ENCODE peak calls at places on chromosomes 16 and 17, in four cellular contexts. One of them, this sample, is unnamed.

GRCh38 chr17:46033392-46033791 is 34.3 kb downstream of the STH start:
- DNase-seq in AG04450: no peak
- DNase-seq in lung: no peak
- DNase-seq in uterus: no peak
- DNase-seq in this sample: no peak

GRCh38 chr16:51326131-51326856 is 175.2 kb upstream of the SALL1 start:
- DNase-seq in AG04450: peak
- DNase-seq in uterus: peak
- DNase-seq in lung: no peak
- DNase-seq in this sample: no peak

GRCh38 chr16:85162478-85163277 is 50.4 kb upstream of the CIBAR2 start:
- DNase-seq in uterus: peak
- DNase-seq in AG04450: peak
- DNase-seq in lung: no peak
- DNase-seq in this sample: peak

GRCh38 chr17:81097943-81098308 is 63.0 kb downstream of the BAIAP2 start:
- DNase-seq in lung: no peak
- DNase-seq in AG04450: no peak
- DNase-seq in uterus: no peak
- DNase-seq in this sample: no peak

GRCh38 chr16:56477096-56477878 is 25.9 kb downstream of the OGFOD1 start:
- DNase-seq in AG04450: peak
- DNase-seq in uterus: no peak
- DNase-seq in lung: no peak
- DNase-seq in this sample: no peak

GRCh38 chr17:64196626-64197025 is 66.4 kb downstream of the TEX2 start:
- DNase-seq in lung: no peak
- DNase-seq in AG04450: no peak
- DNase-seq in uterus: no peak
- DNase-seq in this sample: no peak

GRCh38 chr17:45968732-45969131 is 30.3 kb upstream of the STH start:
- DNase-seq in lung: no peak
- DNase-seq in AG04450: no peak
- DNase-seq in uterus: no peak
- DNase-seq in this sample: no peak

GRCh38 chr17:62720126-62720850 is 87.8 kb downstream of the MARCHF10 start:
- DNase-seq in lung: no peak
- DNase-seq in uterus: no peak
- DNase-seq in AG04450: no peak
- DNase-seq in this sample: no peak

GRCh38 chr16:19135896-19136438 is 22.2 kb downstream of the ITPRIPL2 start:
- DNase-seq in lung: peak
- DNase-seq in AG04450: no peak
- DNase-seq in uterus: no peak
- DNase-seq in this sample: no peak

GRCh38 chr16:24273511-24273910 is 17.4 kb downstream of the CACNG3 start:
- DNase-seq in AG04450: no peak
- DNase-seq in uterus: no peak
- DNase-seq in lung: no peak
- DNase-seq in this sample: no peak

GRCh38 chr17:65886240-65886639 is 305.7 kb downstream of the CEP112 start:
- DNase-seq in lung: no peak
- DNase-seq in AG04450: no peak
- DNase-seq in uterus: no peak
- DNase-seq in this sample: no peak

GRCh38 chr17:2783310-2784030 is 12.8 kb upstream of the RAP1GAP2 start:
- DNase-seq in lung: no peak
- DNase-seq in uterus: no peak
- DNase-seq in AG04450: no peak
- DNase-seq in this sample: no peak

GRCh38 chr16:14428043-14428442 is 202.0 kb downstream of the PARN start:
- DNase-seq in lung: no peak
- DNase-seq in uterus: no peak
- DNase-seq in AG04450: no peak
- DNase-seq in this sample: no peak

GRCh38 chr17:81412490-81413093 is 17.3 kb downstream of the BAHCC1 start:
- DNase-seq in AG04450: no peak
- DNase-seq in lung: no peak
- DNase-seq in uterus: peak
- DNase-seq in this sample: no peak

GRCh38 chr16:72467157-72467759 is 295.3 kb upstream of the PMFBP1 start:
- DNase-seq in AG04450: peak
- DNase-seq in lung: no peak
- DNase-seq in uterus: no peak
- DNase-seq in this sample: no peak

GRCh38 chr17:40556198-40556661 is 9.0 kb downstream of the CCR7 start:
- DNase-seq in lung: no peak
- DNase-seq in AG04450: no peak
- DNase-seq in uterus: no peak
- DNase-seq in this sample: peak

GRCh38 chr16:10870137-10870776 is 6.7 kb upstream of the CIITA start:
- DNase-seq in uterus: no peak
- DNase-seq in lung: no peak
- DNase-seq in AG04450: no peak
- DNase-seq in this sample: no peak

GRCh38 chr16:61653544-61653943 is 382.7 kb downstream of the CDH8 start:
- DNase-seq in lung: no peak
- DNase-seq in AG04450: no peak
- DNase-seq in uterus: no peak
- DNase-seq in this sample: no peak

GRCh38 chr17:2187758-2188157 is 115.8 kb downstream of the SMG6 start:
- DNase-seq in lung: no peak
- DNase-seq in uterus: no peak
- DNase-seq in AG04450: no peak
- DNase-seq in this sample: no peak

GRCh38 chr17:7235693-7236665 is 1.7 kb upstream of the DVL2 start:
- DNase-seq in lung: no peak
- DNase-seq in uterus: no peak
- DNase-seq in AG04450: no peak
- DNase-seq in this sample: no peak

GRCh38 chr16:23406546-23407240 is 46.3 kb downstream of the COG7 start:
- DNase-seq in lung: no peak
- DNase-seq in AG04450: no peak
- DNase-seq in uterus: no peak
- DNase-seq in this sample: no peak

GRCh38 chr16:16928532-16929101 is 542.1 kb downstream of the XYLT1 start:
- DNase-seq in lung: no peak
- DNase-seq in uterus: no peak
- DNase-seq in AG04450: no peak
- DNase-seq in this sample: no peak

GRCh38 chr16:84574191-84574590 is 43.7 kb downstream of the COTL1 start:
- DNase-seq in lung: no peak
- DNase-seq in AG04450: no peak
- DNase-seq in uterus: no peak
- DNase-seq in this sample: no peak

GRCh38 chr16:48013476-48013875 is 142.3 kb downstream of the ABCC12 start:
- DNase-seq in lung: no peak
- DNase-seq in AG04450: no peak
- DNase-seq in uterus: no peak
- DNase-seq in this sample: no peak

GRCh38 chr16:19196871-19197270 is 28.8 kb downstream of the SYT17 start:
- DNase-seq in uterus: no peak
- DNase-seq in AG04450: no peak
- DNase-seq in lung: peak
- DNase-seq in this sample: no peak

GRCh38 chr16:31696968-31697743 is 169.5 kb downstream of the AHSP start:
- DNase-seq in AG04450: no peak
- DNase-seq in uterus: no peak
- DNase-seq in lung: no peak
- DNase-seq in this sample: no peak

GRCh38 chr17:45425984-45426413 is 6.7 kb downstream of the ARHGAP27 start:
- DNase-seq in lung: no peak
- DNase-seq in AG04450: no peak
- DNase-seq in uterus: no peak
- DNase-seq in this sample: no peak

GRCh38 chr17:50514936-50515702 is 6.9 kb downstream of the MYCBPAP start:
- DNase-seq in lung: no peak
- DNase-seq in uterus: no peak
- DNase-seq in AG04450: no peak
- DNase-seq in this sample: no peak

GRCh38 chr16:48517493-48517892 is 92.5 kb downstream of the N4BP1 start:
- DNase-seq in uterus: no peak
- DNase-seq in AG04450: no peak
- DNase-seq in lung: no peak
- DNase-seq in this sample: no peak

GRCh38 chr16:53055603-53056527 is 1.1 kb downstream of the CHD9 start:
- DNase-seq in AG04450: peak
- DNase-seq in uterus: peak
- DNase-seq in lung: peak
- DNase-seq in this sample: no peak

GRCh38 chr16:5024632-5025031 is 9.1 kb downstream of the NAGPA start:
- DNase-seq in uterus: no peak
- DNase-seq in AG04450: no peak
- DNase-seq in lung: no peak
- DNase-seq in this sample: no peak
- TF ChIP-seq CTCF in uterus: no peak
- TF ChIP-seq CTCF in AG04450: peak
- TF ChIP-seq CTCF in lung: no peak
- TF ChIP-seq CTCF in this sample: no peak

GRCh38 chr17:69561462-69561861 is 147.0 kb downstream of the MAP2K6 start:
- DNase-seq in lung: no peak
- DNase-seq in AG04450: no peak
- DNase-seq in uterus: no peak
- DNase-seq in this sample: no peak

GRCh38 chr17:69565447-69565846 is 150.9 kb downstream of the MAP2K6 start:
- DNase-seq in uterus: no peak
- DNase-seq in AG04450: no peak
- DNase-seq in lung: no peak
- DNase-seq in this sample: no peak

GRCh38 chr17:69572747-69573146 is 158.2 kb downstream of the MAP2K6 start:
- DNase-seq in AG04450: no peak
- DNase-seq in uterus: no peak
- DNase-seq in lung: no peak
- DNase-seq in this sample: no peak

GRCh38 chr17:69567130-69567529 is 152.6 kb downstream of the MAP2K6 start:
- DNase-seq in uterus: no peak
- DNase-seq in AG04450: no peak
- DNase-seq in lung: no peak
- DNase-seq in this sample: no peak
- H3K4me3 ChIP-seq in uterus: no peak
- H3K4me3 ChIP-seq in AG04450: no peak
- H3K4me3 ChIP-seq in lung: no peak
- H3K4me3 ChIP-seq in this sample: no peak

DNA sequence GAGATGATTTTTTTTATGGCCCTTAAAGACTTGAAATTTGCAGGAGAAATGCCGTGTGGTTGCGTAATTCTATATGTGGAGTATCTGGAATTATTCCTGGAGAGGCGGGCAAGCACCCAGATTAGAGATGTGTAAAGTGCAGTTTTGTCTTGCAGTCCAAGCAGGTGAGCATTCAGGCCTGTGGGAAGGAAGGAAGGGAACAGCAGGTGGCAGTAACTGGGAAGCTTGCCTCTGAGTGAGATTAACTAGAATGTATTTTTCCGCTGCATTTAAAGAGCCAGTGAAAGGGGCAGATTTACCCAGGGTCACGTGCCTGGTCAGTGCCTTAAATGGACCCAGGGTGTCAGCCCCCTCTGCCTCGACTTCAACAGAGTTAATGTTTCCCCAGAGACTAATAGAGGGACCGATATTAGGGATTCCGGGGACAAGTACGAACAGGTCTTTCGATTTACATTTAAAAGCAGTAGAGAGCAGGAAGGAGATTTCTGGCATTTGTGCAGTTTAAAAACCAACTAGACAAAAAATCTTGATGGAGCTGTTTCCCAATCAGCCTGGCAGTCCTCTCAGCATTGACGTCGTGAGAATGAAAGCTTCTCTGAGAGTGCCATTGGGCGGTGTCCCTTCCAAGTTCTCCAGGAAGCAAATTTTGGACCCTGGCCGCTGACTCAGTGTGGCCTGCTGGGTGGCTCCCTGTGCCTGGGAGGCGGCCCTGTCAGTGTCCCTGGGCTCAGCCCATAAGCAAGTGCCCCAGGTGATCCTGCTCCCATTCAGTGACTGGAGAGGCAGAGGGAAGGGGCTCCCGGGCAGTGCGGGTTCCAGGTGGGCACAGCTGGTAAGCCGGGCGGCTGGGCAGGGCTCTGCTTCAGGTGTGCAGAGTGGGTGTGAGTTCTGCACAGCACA is 38.2 kb downstream of the KSR1 start:
- DNase-seq in AG04450: no peak
- DNase-seq in lung: peak
- DNase-seq in uterus: peak
- DNase-seq in this sample: peak
- H3K27ac ChIP-seq in AG04450: no peak
- H3K27ac ChIP-seq in lung: peak
- H3K27ac ChIP-seq in uterus: peak
- H3K27ac ChIP-seq in this sample: peak

GRCh38 chr17:77528516-77529327 is 388.0 kb downstream of the SEC14L1 start:
- DNase-seq in lung: no peak
- DNase-seq in AG04450: no peak
- DNase-seq in uterus: no peak
- DNase-seq in this sample: peak
- TF ChIP-seq CTCF in lung: no peak
- TF ChIP-seq CTCF in AG04450: no peak
- TF ChIP-seq CTCF in uterus: no peak
- TF ChIP-seq CTCF in this sample: no peak

GRCh38 chr16:88680554-88681083 is 5.7 kb downstream of the SNAI3 start:
- DNase-seq in uterus: no peak
- DNase-seq in lung: no peak
- DNase-seq in AG04450: no peak
- DNase-seq in this sample: no peak
- H3K4me3 ChIP-seq in uterus: no peak
- H3K4me3 ChIP-seq in lung: no peak
- H3K4me3 ChIP-seq in AG04450: no peak
- H3K4me3 ChIP-seq in this sample: no peak

DNA sequence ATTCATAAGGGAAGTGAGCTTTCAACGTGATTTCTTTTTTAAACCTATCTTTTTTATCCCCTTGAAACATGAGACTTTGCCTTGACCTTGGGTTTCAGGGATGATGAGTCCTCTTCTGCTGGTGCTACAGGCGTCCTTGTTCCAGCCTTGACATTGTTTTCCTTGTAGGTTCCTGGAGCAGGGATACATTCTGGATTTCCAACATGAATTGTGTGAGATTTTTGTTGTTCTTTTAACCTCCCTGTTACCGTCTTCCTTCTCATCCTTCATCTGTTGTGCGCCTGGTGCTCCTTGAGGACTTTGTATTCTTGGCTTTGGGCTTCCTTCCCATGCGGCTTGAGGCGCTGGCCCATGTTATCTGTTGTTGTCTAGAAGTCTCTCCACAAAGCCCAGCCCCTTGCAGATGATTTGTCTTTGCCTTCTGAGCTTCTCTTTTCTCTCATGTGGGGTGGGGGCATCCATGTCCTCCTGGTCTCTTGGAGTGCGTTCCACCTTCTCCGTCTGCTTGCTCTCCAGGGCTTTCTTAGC is 283.6 kb downstream of the SNX29 start:
- DNase-seq in AG04450: no peak
- DNase-seq in uterus: no peak
- DNase-seq in lung: no peak
- DNase-seq in this sample: no peak
- H3K27ac ChIP-seq in AG04450: no peak
- H3K27ac ChIP-seq in uterus: no peak
- H3K27ac ChIP-seq in lung: no peak
- H3K27ac ChIP-seq in this sample: no peak

This sample was measured in coronary artery.